ENCODE peak calls at places on chromosome 15, in ten cellular contexts. T is DND-41, O is mesothelial cell of epicardium, U is WTC11, B is AG04449, K is neural crest cell, Y is HFFc6, M is GM12878, F is BE2C, X is tibial artery. Q is an unnamed sample.

GRCh38 chr15:52228928-52229327 is 37.7 kb upstream of the GNB5 start:
- DNase-seq in Y (no peak), M (no peak), O (no peak), F (no peak), K (no peak), U (peak), X (no peak), B (no peak), T (no peak), Q (no peak)

GRCh38 chr15:60890361-60890991 is 338.6 kb downstream of the RORA start:
- DNase-seq in T (no peak), Y (no peak), X (no peak), K (no peak), O (no peak), B (no peak), U (no peak), M (no peak), F (no peak), Q (no peak)

GRCh38 chr15:90571063-90571541 is 41.4 kb downstream of the CRTC3 start:
- DNase-seq in O (no peak), U (no peak), X (peak), B (no peak), M (no peak), K (no peak), Y (peak), T (no peak), F (no peak), Q (no peak)

GRCh38 chr15:55742498-55742926 is 440 bp downstream of the PRTG start:
- DNase-seq in T (no peak), X (no peak), K (no peak), M (no peak), F (no peak), Y (no peak), B (no peak), O (no peak), U (no peak), Q (no peak)

GRCh38 chr15:95371664-95372063 is 958.8 kb upstream of the NR2F2 start:
- DNase-seq in Y (no peak), B (no peak), M (no peak), U (no peak), T (no peak), F (no peak), K (no peak), X (no peak), O (no peak), Q (no peak)

GRCh38 chr15:88476635-88477038 is 9.1 kb downstream of the MRPS11 start:
- DNase-seq in T (peak), K (peak), U (peak), X (no peak), F (peak), Y (peak), M (no peak), B (no peak), O (no peak), Q (no peak)

GRCh38 chr15:81589671-81590070 is 215.7 kb upstream of the TMC3 start:
- DNase-seq in B (no peak), U (no peak), M (no peak), X (no peak), O (no peak), Y (no peak), K (no peak), F (no peak), T (no peak), Q (no peak)

GRCh38 chr15:91909574-91909973 is 56.1 kb downstream of the SLCO3A1 start:
- DNase-seq in U (peak), B (no peak), Y (no peak), K (no peak), O (no peak), T (no peak), X (no peak), F (no peak), M (no peak), Q (no peak)

GRCh38 chr15:31278544-31279220 is 48.0 kb upstream of the KLF13 start:
- DNase-seq in Y (no peak), U (peak), T (peak), F (no peak), K (no peak), X (peak), B (no peak), O (no peak), M (no peak), Q (no peak)

GRCh38 chr15:65365229-65365628 is 12.6 kb downstream of the IGDCC3 start:
- DNase-seq in F (no peak), Y (no peak), O (no peak), M (no peak), U (peak), K (no peak), B (no peak), X (no peak), T (no peak), Q (no peak)

GRCh38 chr15:65361708-65362459 is 15.9 kb downstream of the IGDCC3 start:
- DNase-seq in F (no peak), Y (no peak), U (peak), T (no peak), X (no peak), M (no peak), K (no peak), O (no peak), B (no peak), Q (no peak)

GRCh38 chr15:65363766-65364165 is 14.0 kb downstream of the IGDCC3 start:
- DNase-seq in X (no peak), F (no peak), O (no peak), B (no peak), M (no peak), T (no peak), Y (no peak), K (no peak), U (no peak), Q (no peak)

GRCh38 chr15:65362491-65362890 is 15.3 kb downstream of the IGDCC3 start:
- DNase-seq in F (no peak), B (no peak), O (no peak), K (no peak), X (no peak), M (no peak), T (no peak), U (no peak), Y (no peak), Q (no peak)

GRCh38 chr15:65363306-65363705 is 14.5 kb downstream of the IGDCC3 start:
- DNase-seq in B (no peak), M (no peak), Y (no peak), T (no peak), X (no peak), F (no peak), U (no peak), O (no peak), K (no peak), Q (no peak)
- TF ChIP-seq CTCF in B (no peak), M (no peak), Y (no peak), T (no peak), X (no peak), F (no peak), U (no peak), O (no peak), K (no peak), Q (no peak)

GRCh38 chr15:64905941-64906340 is 5.8 kb upstream of the ANKDD1A start:
- DNase-seq in M (no peak), Y (no peak), U (no peak), K (no peak), X (no peak), B (no peak), O (no peak), T (no peak), F (no peak), Q (no peak)
- TF ChIP-seq CTCF in M (no peak), Y (no peak), U (no peak), K (no peak), X (no peak), B (no peak), O (no peak), T (no peak), F (no peak), Q (no peak)

GRCh38 chr15:36501063-36501678 is 78.3 kb upstream of the CDIN1 start:
- DNase-seq in U (peak), K (peak), Y (peak), M (peak), O (no peak), B (peak), T (no peak), F (peak), X (no peak), Q (peak)
- TF ChIP-seq CTCF in U (peak), K (peak), Y (peak), M (peak), O (peak), B (peak), T (peak), F (peak), X (peak), Q (peak)

GRCh38 chr15:69160141-69160975 is at the start of gene GLCE:
- DNase-seq in M (peak), X (peak), B (peak), Y (peak), T (peak), F (peak), K (peak), U (peak), O (peak), Q (peak)

GRCh38 chr15:69163124-69163669 is 2.8 kb downstream of the GLCE start:
- DNase-seq in B (no peak), O (no peak), X (no peak), U (no peak), T (no peak), K (no peak), F (no peak), M (no peak), Y (no peak), Q (no peak)

GRCh38 chr15:69159805-69160140 is 662 bp upstream of the GLCE start:
- DNase-seq in O (no peak), K (no peak), X (no peak), Y (no peak), T (no peak), B (no peak), F (no peak), M (no peak), U (no peak), Q (no peak)

GRCh38 chr15:69161878-69162213 is 1.4 kb downstream of the GLCE start:
- DNase-seq in U (no peak), K (no peak), O (no peak), Y (no peak), B (no peak), M (no peak), F (no peak), X (no peak), T (no peak), Q (no peak)

GRCh38 chr15:69160976-69161877 is 792 bp downstream of the GLCE start:
- DNase-seq in K (peak), X (peak), O (no peak), Y (no peak), F (peak), M (no peak), B (no peak), U (peak), T (peak), Q (no peak)
- TF ChIP-seq CTCF in K (no peak), X (no peak), O (no peak), Y (peak), F (peak), M (peak), B (peak), U (no peak), T (peak), Q (peak)

GRCh38 chr15:74995779-74996765 is 709 bp downstream of the SCAMP5 start:
- DNase-seq in M (no peak), U (peak), B (no peak), X (no peak), K (peak), O (no peak), T (no peak), Y (no peak), F (peak), Q (no peak)
- TF ChIP-seq CTCF in M (no peak), U (no peak), B (no peak), X (no peak), K (no peak), O (no peak), T (no peak), Y (no peak), F (no peak), Q (no peak)

DNA sequence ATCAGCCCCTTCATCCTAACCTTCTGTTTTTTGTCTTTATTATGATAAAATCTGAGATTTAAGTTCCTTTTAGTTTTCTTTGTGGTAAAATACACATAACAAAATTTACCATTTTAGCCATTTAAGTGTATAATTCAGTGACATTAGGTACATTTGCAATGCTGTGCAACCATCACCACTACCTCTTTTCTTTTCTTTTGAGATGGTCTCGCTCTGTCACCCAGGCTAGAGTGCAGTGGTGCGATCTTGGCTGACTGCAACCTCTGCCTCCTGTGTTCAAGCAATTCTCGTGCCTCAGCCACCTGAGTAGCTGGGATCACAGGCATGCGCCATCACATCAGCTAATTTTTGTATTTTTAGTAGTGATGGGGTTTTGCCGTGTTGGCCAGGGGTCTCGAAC is 6.2 kb upstream of the RAB11A start:
- DNase-seq in M (no peak), U (no peak), B (no peak), T (no peak), X (no peak), O (no peak), K (no peak), F (no peak), Y (no peak), Q (no peak)
- TF ChIP-seq CTCF in M (no peak), U (no peak), B (no peak), T (no peak), X (no peak), O (no peak), K (no peak), F (no peak), Y (no peak), Q (no peak)

DNA sequence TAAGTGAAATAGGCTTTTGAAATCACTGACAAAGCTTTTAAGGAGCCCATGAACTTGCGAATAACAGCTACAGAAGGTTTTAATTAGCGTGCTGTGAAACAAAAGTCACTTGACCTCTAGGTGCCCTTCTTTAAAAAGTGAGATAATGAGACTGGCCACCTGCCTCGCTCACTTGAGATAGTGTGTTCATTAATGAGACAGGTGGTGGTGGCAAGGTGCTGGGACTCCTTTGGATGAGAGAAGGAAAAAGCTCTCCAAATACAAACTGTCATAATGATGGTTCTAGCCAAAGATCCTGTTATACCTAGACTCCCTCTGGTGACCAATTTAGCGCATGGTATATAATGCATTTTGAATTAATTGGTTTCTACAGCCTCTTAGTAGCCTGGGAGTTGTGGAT is 22.7 kb upstream of the IREB2 start:
- DNase-seq in M (no peak), K (no peak), B (no peak), U (no peak), Y (peak), O (no peak), T (no peak), X (no peak), F (no peak), Q (no peak)
- TF ChIP-seq CTCF in M (no peak), K (peak), B (peak), U (no peak), Y (peak), O (peak), T (peak), X (no peak), F (peak), Q (peak)

DNA sequence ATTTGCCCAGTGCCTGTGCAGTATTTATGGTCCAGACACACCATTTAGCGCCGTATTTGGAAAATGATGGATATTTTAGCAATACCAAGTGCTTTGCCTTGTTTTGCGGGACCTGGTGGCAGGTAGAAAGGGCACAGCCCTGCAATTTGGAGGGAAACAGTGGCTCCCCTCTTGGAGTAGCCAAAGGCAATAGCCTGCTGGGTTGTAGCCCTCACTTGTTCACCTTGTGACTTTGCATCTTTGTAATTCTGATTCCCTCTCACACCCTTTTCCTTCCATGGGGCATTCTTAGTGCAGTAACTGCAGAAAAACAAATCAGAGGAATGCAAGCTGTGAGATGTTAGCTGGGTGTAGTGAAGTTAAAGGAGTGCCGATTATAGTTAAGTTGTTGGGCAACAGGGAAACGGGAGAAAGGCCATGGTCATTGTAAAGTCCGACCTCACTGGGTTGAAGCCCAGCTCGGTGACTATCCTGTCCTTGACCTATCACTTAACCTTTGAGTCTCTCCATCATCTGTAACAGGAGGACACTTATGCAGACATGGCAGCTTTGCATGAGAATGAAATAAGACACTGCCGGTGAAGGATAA is 131.0 kb upstream of the KLHL25 start:
- DNase-seq in M (no peak), O (no peak), T (no peak), X (no peak), K (no peak), F (no peak), Y (no peak), U (no peak), B (no peak), Q (no peak)
- TF ChIP-seq CTCF in M (no peak), O (no peak), T (no peak), X (no peak), K (no peak), F (no peak), Y (no peak), U (no peak), B (no peak), Q (no peak)

GRCh38 chr15:65028921-65029735 is at the start of gene MTFMT:
- DNase-seq in Y (peak), T (peak), B (no peak), M (no peak), U (peak), K (peak), X (peak), F (peak), O (peak), Q (no peak)
- TF ChIP-seq CTCF in Y (peak), T (peak), B (peak), M (no peak), U (no peak), K (peak), X (no peak), F (peak), O (no peak), Q (no peak)

DNA sequence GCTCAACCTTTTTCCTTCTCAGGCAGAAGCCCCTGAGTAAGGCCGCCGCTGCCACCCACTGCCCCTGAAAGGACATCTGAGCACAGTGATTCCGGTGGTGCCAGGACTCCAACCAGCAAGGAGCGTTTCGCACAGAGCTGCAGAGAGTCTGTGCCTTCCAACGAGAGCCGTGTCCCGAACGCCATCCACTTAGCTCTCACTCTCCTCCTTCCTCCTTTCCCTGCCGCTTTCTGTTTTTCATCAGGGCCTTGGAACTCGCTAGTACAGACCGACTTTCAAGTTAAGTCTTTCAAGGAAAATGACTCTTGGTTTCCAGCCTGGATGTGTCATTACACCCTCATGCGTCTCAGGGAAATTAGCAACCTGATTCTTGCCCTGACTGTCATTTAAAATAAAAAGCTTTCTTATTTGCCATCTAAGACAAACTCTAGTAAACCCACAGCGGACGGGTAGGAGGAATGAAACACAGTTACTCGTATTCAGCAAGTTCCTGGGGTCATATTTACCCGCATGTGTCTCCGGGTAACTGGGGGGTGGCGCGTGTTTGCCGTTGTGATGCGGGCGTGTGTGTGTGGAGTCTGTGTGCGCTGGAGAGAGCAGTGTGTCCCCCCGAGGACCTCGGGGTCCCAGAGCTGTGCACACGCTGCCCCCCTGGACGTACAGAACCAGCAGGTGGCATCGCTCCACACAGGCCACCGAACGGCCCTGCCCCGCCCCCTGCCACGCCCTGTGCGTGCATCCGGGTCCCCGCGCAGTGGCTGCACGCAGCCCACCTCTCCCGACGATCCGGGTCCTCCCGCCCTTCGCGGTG is 30.4 kb upstream of the ALDH1A3 start:
- DNase-seq in U (peak), Y (peak), K (peak), X (no peak), M (no peak), B (no peak), F (peak), T (no peak), O (no peak), Q (no peak)
- TF ChIP-seq CTCF in U (no peak), Y (peak), K (no peak), X (no peak), M (peak), B (peak), F (peak), T (no peak), O (no peak), Q (peak)